ENCODE peak calls at places on chromosomes 1 and 21, in ten cellular contexts. I, W, F, T, R, M, G, A, O and D are unnamed samples.

GRCh38 chr1:109094377-109094803 is 3.8 kb downstream of the TMEM167B start:
- DNase-seq in F (no peak), T (no peak), R (no peak), G (no peak), A (no peak), O (no peak), M (no peak), W (no peak), I (no peak), D (no peak)

GRCh38 chr1:224510880-224511645 is 76.5 kb upstream of the WDR26 start:
- DNase-seq in W (no peak), M (no peak), I (no peak), O (no peak), T (no peak), R (no peak), F (no peak), G (no peak), A (no peak), D (no peak)

GRCh38 chr1:247904122-247904521 is 8.7 kb downstream of the OR2W3 start:
- DNase-seq in R (no peak), F (no peak), W (no peak), T (no peak), A (no peak), G (no peak), I (no peak), M (no peak), O (no peak), D (no peak)

GRCh38 chr1:241396747-241397691 is 40.0 kb upstream of the RGS7 start:
- DNase-seq in F (no peak), R (no peak), I (no peak), W (no peak), A (no peak), T (no peak), G (no peak), O (no peak), M (no peak), D (no peak)

GRCh38 chr1:20981903-20982695 is 194.6 kb downstream of the EIF4G3 start:
- DNase-seq in R (no peak), A (no peak), G (no peak), O (no peak), F (no peak), T (no peak), M (no peak), W (no peak), I (no peak), D (no peak)

GRCh38 chr1:201004732-201005131 is 18.8 kb downstream of the KIF21B start:
- DNase-seq in M (no peak), O (no peak), G (no peak), F (no peak), T (no peak), W (no peak), R (no peak), A (no peak), I (no peak), D (no peak)

GRCh38 chr1:93988634-93989350 is 79.6 kb upstream of the GCLM start:
- DNase-seq in G (no peak), A (no peak), W (no peak), M (no peak), T (no peak), R (no peak), O (no peak), I (no peak), F (no peak), D (no peak)

GRCh38 chr21:36436829-36437744 is 42.8 kb downstream of the CLDN14 start:
- DNase-seq in O (no peak), R (no peak), M (no peak), I (no peak), T (no peak), F (no peak), W (no peak), A (no peak), G (no peak), D (no peak)

GRCh38 chr21:35475006-35475405 is 425.9 kb upstream of the RUNX1 start:
- DNase-seq in I (no peak), W (no peak), F (no peak), O (no peak), M (no peak), T (no peak), A (no peak), R (no peak), G (no peak), D (no peak)

GRCh38 chr1:159916240-159917051 is 8.9 kb downstream of the TAGLN2 start:
- DNase-seq in I (no peak), W (peak; percentile 62), F (no peak), M (no peak), A (no peak), R (no peak), O (no peak), G (peak; percentile 40), T (no peak), D (no peak)

DNA sequence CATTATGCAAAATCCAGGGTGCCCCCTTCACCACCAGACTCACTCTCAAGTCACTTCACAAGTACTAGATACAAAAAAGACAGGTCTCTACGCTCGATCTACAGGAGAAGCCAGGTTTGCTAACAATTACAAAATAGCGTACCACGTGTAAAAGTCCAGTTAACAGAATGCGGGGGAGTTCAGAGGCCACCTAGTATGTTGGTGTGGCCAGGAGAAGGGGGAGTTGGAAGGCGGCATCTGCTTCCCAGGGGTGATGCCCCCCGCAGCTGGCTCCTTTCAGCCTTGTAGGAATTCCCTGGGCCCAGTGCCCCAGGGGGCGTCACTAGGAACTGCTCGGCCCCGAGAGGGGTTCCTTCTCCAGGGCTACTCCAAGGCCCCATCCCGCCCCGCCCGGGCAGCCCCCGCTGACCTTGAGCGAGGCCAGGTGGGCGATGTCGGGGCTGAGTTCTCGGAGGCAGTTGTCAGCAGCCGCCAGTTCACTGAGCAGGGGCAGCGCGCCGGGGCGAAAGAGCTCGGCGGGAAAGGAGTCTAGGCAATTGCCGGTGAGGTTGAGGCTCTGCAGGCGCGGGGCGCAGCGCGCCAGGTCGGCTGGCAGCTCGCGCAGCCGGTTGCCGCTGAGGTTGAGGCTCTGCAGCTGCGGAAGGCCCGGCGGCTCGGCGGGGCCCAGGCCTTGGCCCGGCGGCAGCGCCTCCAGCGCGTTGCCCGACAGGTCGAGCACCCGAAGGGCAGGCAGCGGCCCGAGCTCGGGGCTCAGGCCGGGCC is 664 bp downstream of the LRRC47 start:
- DNase-seq in G (no peak), A (peak; percentile 60), O (no peak), W (no peak), R (no peak), I (no peak), T (no peak), F (no peak), M (peak; percentile 44), D (no peak)
- TF ChIP-seq CTCF in G (no peak), A (no peak), O (no peak), W (no peak), R (no peak), I (no peak), T (no peak), F (no peak), M (no peak), D (no peak)

GRCh38 chr1:239084459-239085080 is 301.8 kb upstream of the CHRM3 start:
- DNase-seq in R (no peak), T (no peak), O (no peak), W (no peak), A (no peak), F (no peak), G (no peak), I (no peak), M (no peak), D (no peak)
- TF ChIP-seq CTCF in R (no peak), T (no peak), O (no peak), W (peak; percentile 13), A (no peak), F (no peak), G (no peak), I (no peak), M (no peak), D (no peak)

DNA sequence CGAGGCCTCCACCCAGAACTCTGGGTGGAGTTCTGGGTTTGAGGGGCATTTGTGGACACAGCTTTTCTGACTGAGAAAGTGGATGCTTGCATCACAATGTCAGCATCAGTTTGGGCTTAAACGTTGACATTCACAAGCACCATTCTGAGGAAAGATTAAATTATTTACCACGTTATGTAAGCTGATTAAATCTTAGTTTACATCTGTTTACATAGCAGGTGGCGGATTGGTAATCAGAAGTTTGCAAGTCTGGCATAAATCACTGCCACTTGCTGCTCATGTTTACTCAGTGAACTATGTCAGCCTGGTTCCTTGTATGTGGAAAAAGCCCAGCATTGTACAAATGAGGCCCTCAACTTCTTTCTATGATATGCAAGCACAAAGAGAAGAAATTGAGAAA is 310.1 kb downstream of the PAPPA2 start:
- DNase-seq in F (no peak), A (no peak), W (no peak), T (no peak), O (no peak), R (no peak), I (no peak), G (no peak), M (no peak), D (no peak)
- TF ChIP-seq CTCF in F (no peak), A (no peak), W (no peak), T (no peak), O (no peak), R (no peak), I (no peak), G (no peak), M (no peak), D (no peak)

GRCh38 chr1:153552335-153552734 is 3.3 kb upstream of the S100A3 start:
- DNase-seq in F (no peak), G (peak; percentile 47), O (no peak), I (no peak), A (no peak), R (no peak), M (no peak), T (no peak), W (no peak), D (no peak)
- TF ChIP-seq CTCF in F (no peak), G (no peak), O (no peak), I (no peak), A (no peak), R (no peak), M (no peak), T (no peak), W (no peak), D (no peak)

DNA sequence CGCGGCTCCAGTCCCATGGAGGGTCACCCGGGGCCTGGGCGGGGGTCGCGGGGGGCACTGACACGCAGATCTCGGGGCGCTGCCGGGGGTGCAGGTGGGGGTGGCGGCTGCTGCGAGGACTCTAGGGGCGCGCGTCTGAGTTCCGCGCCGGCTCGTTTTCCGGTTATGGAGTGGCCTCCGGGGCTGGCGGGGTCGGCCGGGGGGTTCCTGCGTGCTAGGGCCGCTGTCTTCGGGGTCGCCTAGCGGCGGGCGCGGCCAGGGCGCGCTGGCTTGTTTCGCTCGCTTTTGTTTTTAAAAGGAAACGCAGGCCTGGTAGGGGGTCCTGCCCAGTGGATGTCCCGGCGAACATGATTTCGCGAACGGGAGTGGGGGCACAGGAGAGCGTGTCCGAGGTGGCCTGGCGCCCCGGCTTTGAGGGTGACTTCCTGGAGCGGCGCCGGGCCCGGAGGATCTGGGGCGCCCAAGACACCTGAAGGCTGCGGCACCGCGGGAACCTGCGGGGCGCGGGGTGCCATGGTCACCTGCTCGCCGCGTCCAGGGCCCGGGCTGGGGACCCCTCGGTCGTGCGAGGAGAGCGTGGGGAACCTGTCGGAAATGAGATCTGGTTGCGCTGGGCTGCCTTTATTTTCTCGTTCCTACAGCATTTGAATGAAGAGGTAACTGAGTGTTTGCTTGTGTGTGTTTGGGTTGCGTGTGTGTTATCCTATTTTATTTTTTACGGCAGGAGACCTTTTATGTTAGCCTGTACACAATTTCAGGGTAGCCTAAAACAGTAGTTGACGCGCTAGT is 618 bp downstream of the ETS2 start:
- DNase-seq in T (no peak), W (peak; percentile 43), O (peak; percentile 40), M (peak; percentile 70), F (no peak), A (no peak), R (peak; percentile 27), G (peak; percentile 80), I (peak; percentile 72), D (no peak)
- TF ChIP-seq CTCF in T (no peak), W (no peak), O (peak; percentile 51), M (no peak), F (no peak), A (peak; percentile 8), R (peak; percentile 49), G (no peak), I (no peak), D (peak; percentile 69)